ENCODE peak calls at places on chromosome 5, in six cellular contexts. V is GM13977, R is T-helper 2 cell, W is B cell, C is psoas muscle, T is mucosa of gallbladder. J is an unnamed sample.

GRCh38 chr5:132365213-132365612 is 4.3 kb upstream of the SLC22A5 start:
- DNase-seq in R (no peak), T (peak; percentile 48), W (no peak), V (no peak), C (no peak), J (peak; percentile 48)

GRCh38 chr5:150341331-150341730 is 16.2 kb upstream of the TCOF1 start:
- DNase-seq in V (no peak), T (no peak), R (no peak), W (no peak), C (no peak), J (no peak)

GRCh38 chr5:73125289-73125688 is 4.9 kb downstream of the TMEM171 start:
- DNase-seq in C (no peak), R (no peak), W (no peak), V (no peak), T (no peak), J (no peak)

GRCh38 chr5:114010362-114010761 is 351.5 kb upstream of the KCNN2 start:
- DNase-seq in R (no peak), W (no peak), T (no peak), V (no peak), C (no peak), J (peak; percentile 38)

GRCh38 chr5:179439181-179439990 is 94.1 kb upstream of the ADAMTS2 start:
- DNase-seq in R (no peak), C (no peak), T (no peak), V (no peak), W (no peak), J (no peak)

GRCh38 chr5:95973793-95974325 is 12.2 kb upstream of the ELL2 start:
- DNase-seq in W (no peak), R (no peak), V (peak; percentile 62), C (no peak), T (no peak), J (no peak)

GRCh38 chr5:106386287-106386686 is 1284.5 kb downstream of the EFNA5 start:
- DNase-seq in W (no peak), R (no peak), T (no peak), C (no peak), V (no peak), J (no peak)

GRCh38 chr5:90682278-90682677 is 123.7 kb downstream of the ADGRV1 start:
- DNase-seq in C (no peak), R (no peak), V (no peak), T (no peak), W (no peak), J (no peak)

GRCh38 chr5:31193591-31194457 is at the start of gene CDH6:
- DNase-seq in R (no peak), W (no peak), C (no peak), V (no peak), T (peak; percentile 65), J (peak; percentile 77)

GRCh38 chr5:466661-467310 is 23.8 kb downstream of the EXOC3 start:
- DNase-seq in T (no peak), V (no peak), W (no peak), R (no peak), C (no peak), J (no peak)

GRCh38 chr5:177123789-177124485 is 9.6 kb upstream of the NSD1 start:
- DNase-seq in R (no peak), V (no peak), C (no peak), T (no peak), W (no peak), J (no peak)

GRCh38 chr5:148697177-148697820 is 43.0 kb upstream of the HTR4 start:
- DNase-seq in V (no peak), T (peak; percentile 36), W (no peak), R (no peak), C (no peak), J (peak; percentile 2)

GRCh38 chr5:24635217-24635616 is 9.6 kb downstream of the CDH10 start:
- DNase-seq in W (no peak), T (no peak), R (no peak), C (no peak), V (no peak), J (no peak)

GRCh38 chr5:96946381-96946780 is 10.5 kb downstream of the LNPEP start:
- DNase-seq in V (no peak), W (no peak), T (no peak), R (no peak), C (no peak), J (no peak)

GRCh38 chr5:9241459-9241858 is 304.4 kb downstream of the SEMA5A start:
- DNase-seq in C (no peak), W (no peak), V (no peak), T (no peak), R (no peak), J (no peak)

GRCh38 chr5:38551020-38552017 is 5.1 kb downstream of the LIFR start:
- DNase-seq in C (no peak), V (peak; percentile 38), R (no peak), T (peak; percentile 19), W (no peak), J (peak; percentile 63)

GRCh38 chr5:35313296-35313695 is 83.0 kb upstream of the PRLR start:
- DNase-seq in R (no peak), W (no peak), C (no peak), V (no peak), T (no peak), J (peak; percentile 54)

GRCh38 chr5:123559434-123559775 is 47.4 kb downstream of the CSNK1G3 start:
- DNase-seq in V (no peak), R (no peak), C (no peak), W (no peak), T (no peak), J (no peak)

GRCh38 chr5:8756498-8757084 is 789.3 kb downstream of the SEMA5A start:
- DNase-seq in V (peak; percentile 15), R (no peak), C (no peak), T (peak; percentile 15), W (no peak), J (peak; percentile 64)

GRCh38 chr5:151591144-151591819 is at the start of gene FAT2:
- DNase-seq in T (no peak), W (no peak), R (no peak), V (no peak), C (no peak), J (no peak)

GRCh38 chr5:133360693-133361479 is 251.5 kb downstream of the FSTL4 start:
- DNase-seq in R (no peak), C (no peak), V (no peak), T (no peak), W (no peak), J (no peak)